ENCODE peak calls at places on chromosomes 16 and 17, in five cellular contexts. I is activated B cell treated with CpG ODN at 0.5 μM for 24 hours, Z is glutamatergic neuron, Q is fibroblast of the aortic adventitia, T is astrocyte of the spinal cord. A is an unnamed sample.

GRCh38 chr16:75351183-75351582 is 82.1 kb downstream of the CFDP1 start:
- DNase-seq in I (no peak), Z (no peak), Q (peak; percentile 73), T (peak; percentile 89), A (no peak)

GRCh38 chr17:81831563-81831956 is 1.5 kb downstream of the MCRIP1 start:
- DNase-seq in I (no peak), Z (no peak), Q (no peak), T (no peak), A (no peak)

GRCh38 chr17:45046536-45047125 is 4.8 kb downstream of the DCAKD start:
- DNase-seq in I (no peak), Z (no peak), Q (no peak), T (no peak), A (no peak)

GRCh38 chr17:2701161-2701995 is 10.2 kb downstream of the CLUH start:
- DNase-seq in I (no peak), Z (peak; percentile 19), Q (no peak), T (no peak), A (no peak)

GRCh38 chr17:32794533-32795246 is 82.2 kb downstream of the MYO1D start:
- DNase-seq in I (no peak), Z (peak; percentile 55), Q (no peak), T (no peak), A (no peak)

GRCh38 chr17:82863941-82864720 is 24.3 kb upstream of the ZNF750 start:
- DNase-seq in I (peak; percentile 61), Z (no peak), Q (peak; percentile 60), T (peak; percentile 88), A (no peak)

GRCh38 chr16:69328854-69329316 is 1.5 kb downstream of the PDF start:
- DNase-seq in I (peak; percentile 12), Z (no peak), Q (no peak), T (peak; percentile 70), A (no peak)

GRCh38 chr16:24685539-24686432 is 43.7 kb upstream of the TNRC6A start:
- DNase-seq in I (no peak), Z (peak; percentile 42), Q (peak; percentile 79), T (peak; percentile 87), A (no peak)

GRCh38 chr17:61402978-61403845 is 3.6 kb downstream of the TBX2 start:
- DNase-seq in I (no peak), Z (no peak), Q (peak; percentile 36), T (no peak), A (no peak)

GRCh38 chr16:13331918-13332317 is 430.5 kb downstream of the SHISA9 start:
- DNase-seq in I (no peak), Z (no peak), Q (no peak), T (no peak), A (no peak)

GRCh38 chr16:52581530-52581929 is 34.6 kb upstream of the TOX3 start:
- DNase-seq in I (no peak), Z (no peak), Q (no peak), T (no peak), A (no peak)

GRCh38 chr17:3004150-3004801 is 59.1 kb downstream of the OR1D5 start:
- DNase-seq in I (peak; percentile 80), Z (peak; percentile 56), Q (peak; percentile 99), T (peak; percentile 94), A (peak; percentile 90)

GRCh38 chr17:64785050-64785449 is 122.9 kb upstream of the SMURF2 start:
- DNase-seq in I (no peak), Z (peak; percentile 66), Q (no peak), T (no peak), A (no peak)

GRCh38 chr17:42288078-42288984 is at the start of gene STAT5A:
- DNase-seq in I (peak; percentile 70), Z (peak; percentile 78), Q (peak; percentile 84), T (peak; percentile 69), A (no peak)

GRCh38 chr17:17445925-17446665 is 30.7 kb upstream of the MED9 start:
- DNase-seq in I (no peak), Z (no peak), Q (peak; percentile 80), T (peak; percentile 93), A (no peak)

GRCh38 chr17:68290955-68291835 is at the start of the genes ARSG and SLC16A6:
- DNase-seq in I (peak; percentile 82), Z (peak; percentile 76), Q (no peak), T (peak; percentile 55), A (peak; percentile 72)

GRCh38 chr16:19118938-19119431 is 5.2 kb downstream of the ITPRIPL2 start:
- DNase-seq in I (no peak), Z (no peak), Q (peak; percentile 94), T (peak; percentile 95), A (no peak)

GRCh38 chr17:12402963-12403622 is 262.6 kb upstream of the MYOCD start:
- DNase-seq in I (no peak), Z (no peak), Q (peak; percentile 56), T (peak; percentile 78), A (no peak)

GRCh38 chr17:45906927-45907622 is 12.7 kb downstream of the MAPT start:
- DNase-seq in I (no peak), Z (no peak), Q (no peak), T (no peak), A (no peak)

GRCh38 chr17:50675627-50676026 is 32.1 kb downstream of the ANKRD40 start:
- DNase-seq in I (no peak), Z (no peak), Q (no peak), T (no peak), A (no peak)

GRCh38 chr16:3878610-3879009 is 1.9 kb downstream of the CREBBP start:
- DNase-seq in I (no peak), Z (no peak), Q (peak; percentile 53), T (peak; percentile 37), A (no peak)

GRCh38 chr17:45896803-45897693 is 2.7 kb downstream of the MAPT start:
- DNase-seq in I (no peak), Z (peak; percentile 60), Q (no peak), T (peak; percentile 0), A (no peak)

GRCh38 chr16:11848842-11849241 is 2.5 kb downstream of the RSL1D1 start:
- DNase-seq in I (no peak), Z (no peak), Q (peak; percentile 58), T (no peak), A (no peak)

GRCh38 chr17:21218101-21218500 is 4.1 kb upstream of the TMEM11 start:
- DNase-seq in I (no peak), Z (no peak), Q (peak; percentile 18), T (no peak), A (no peak)

GRCh38 chr17:50290074-50290702 is 15.9 kb downstream of the TMEM92 start:
- DNase-seq in I (no peak), Z (no peak), Q (peak; percentile 99), T (peak; percentile 98), A (no peak)

GRCh38 chr16:70561623-70562022 is 38.0 kb downstream of the SF3B3 start:
- DNase-seq in I (no peak), Z (no peak), Q (peak; percentile 31), T (no peak), A (no peak)

GRCh38 chr17:51848451-51848850 is 310.1 kb downstream of the CA10 start:
- DNase-seq in I (no peak), Z (no peak), Q (no peak), T (no peak), A (no peak)

GRCh38 chr16:11053916-11054460 is 109.6 kb downstream of the CLEC16A start:
- DNase-seq in I (no peak), Z (peak; percentile 81), Q (no peak), T (no peak), A (no peak)

GRCh38 chr16:50065241-50065623 is 538 bp upstream of the HEATR3 start:
- DNase-seq in I (no peak), Z (no peak), Q (no peak), T (no peak), A (no peak)

GRCh38 chr16:50718061-50718760 is 23.7 kb upstream of the CYLD start:
- DNase-seq in I (no peak), Z (no peak), Q (peak; percentile 64), T (no peak), A (no peak)

DNA sequence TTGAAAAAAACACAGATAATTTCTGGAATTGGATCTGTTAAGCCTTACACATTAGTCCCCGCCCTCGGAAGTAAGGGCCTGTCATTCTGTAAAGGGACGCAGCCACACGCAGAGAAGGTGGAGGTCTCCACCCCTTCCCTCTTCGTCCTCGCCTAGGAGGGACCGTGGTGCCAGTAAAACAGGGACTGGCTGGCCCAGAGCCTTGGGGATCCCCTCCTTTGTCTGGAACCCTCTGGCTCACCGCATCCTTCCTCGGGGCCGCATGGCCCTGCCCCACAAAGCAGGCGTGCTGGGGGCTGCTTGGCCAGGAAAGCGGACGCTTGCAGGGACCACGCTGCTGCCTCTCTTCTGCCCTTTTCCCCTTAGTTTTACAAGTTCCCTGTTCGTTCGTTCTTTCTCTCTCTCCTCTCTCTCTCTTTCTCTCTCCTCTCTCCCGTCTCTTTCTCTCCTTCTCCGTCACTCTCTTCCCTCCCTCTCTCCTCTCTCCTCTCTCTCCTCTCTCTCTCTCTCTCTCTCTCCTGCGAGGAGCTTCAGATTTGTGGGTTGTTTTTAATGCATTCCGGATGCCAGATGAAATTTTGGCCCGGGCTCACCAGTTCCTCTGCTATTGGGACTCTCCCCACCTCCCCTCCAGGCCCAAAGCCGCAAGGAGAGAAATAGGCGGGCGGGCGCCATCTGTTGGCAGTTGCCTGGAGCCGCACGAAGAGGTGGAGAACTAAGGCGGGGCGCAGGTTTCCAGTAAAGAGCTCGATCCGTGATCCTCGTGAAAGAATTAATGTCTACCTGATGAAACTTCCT is 35.1 kb upstream of the CDRT4 start:
- DNase-seq in I (peak; percentile 57), Z (peak; percentile 87), Q (peak; percentile 98), T (peak; percentile 91), A (peak; percentile 39)
- TF ChIP-seq CTCF in I (no peak), Z (peak; percentile 62), Q (peak; percentile 90), T (peak; percentile 95), A (peak; percentile 65)

DNA sequence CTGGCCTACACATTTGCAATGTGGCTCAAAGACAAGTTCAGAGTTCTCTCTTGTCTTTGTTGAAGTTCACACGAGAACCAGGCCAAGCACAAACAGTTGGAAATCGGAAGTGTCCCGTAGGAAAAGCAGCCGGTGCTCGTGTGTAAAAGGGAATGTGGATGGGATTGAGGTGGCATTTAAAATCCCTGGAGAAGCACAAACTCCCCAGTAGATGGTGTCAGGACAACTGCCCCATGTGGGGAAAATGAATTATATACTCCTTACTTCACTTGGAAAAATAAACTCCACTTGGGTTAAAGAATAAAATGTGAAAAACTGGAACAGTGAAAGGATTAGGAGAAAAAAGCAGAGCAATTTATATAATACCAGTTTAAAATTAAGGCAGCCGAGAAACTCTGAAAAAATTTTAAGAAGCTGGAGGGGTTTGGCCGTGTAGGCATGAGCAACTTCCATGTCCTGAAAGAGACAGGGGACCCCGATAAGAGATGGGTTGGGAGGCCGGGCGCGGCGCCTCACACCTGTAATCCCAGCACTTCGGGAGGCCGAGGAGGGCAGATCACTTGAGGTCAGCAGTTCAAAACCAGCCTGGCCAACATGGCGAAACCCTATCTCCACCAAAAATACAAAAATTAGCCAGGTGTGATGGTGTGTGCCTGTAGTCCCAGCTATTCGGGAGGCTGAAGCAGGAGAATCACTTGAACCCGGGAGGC is 28.1 kb downstream of the CBFA2T3 start:
- DNase-seq in I (no peak), Z (no peak), Q (no peak), T (no peak), A (no peak)
- TF ChIP-seq CTCF in I (no peak), Z (no peak), Q (no peak), T (no peak), A (no peak)

DNA sequence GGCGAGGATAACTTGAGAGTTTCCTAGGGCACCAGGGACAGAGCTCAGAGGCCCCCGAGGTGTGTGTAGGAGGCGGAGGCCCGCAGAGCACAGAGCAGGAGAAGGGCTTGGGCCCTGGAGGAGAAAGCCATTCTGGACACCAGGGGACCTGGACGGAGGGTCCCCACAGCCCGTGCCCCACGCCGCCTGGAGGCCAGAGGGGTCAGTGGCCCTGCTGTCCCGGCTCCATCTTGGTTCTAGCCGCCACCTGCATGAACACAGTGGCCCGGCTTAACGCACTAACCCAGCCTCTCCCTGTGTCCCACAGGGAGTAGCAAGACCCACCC is 21.1 kb downstream of the TRARG1 start:
- DNase-seq in I (no peak), Z (no peak), Q (no peak), T (no peak), A (no peak)
- TF ChIP-seq CTCF in I (no peak), Z (no peak), Q (no peak), T (no peak), A (no peak)

GRCh38 chr16:62870554-62870953 is 834.3 kb upstream of the CDH8 start:
- DNase-seq in I (no peak), Z (no peak), Q (no peak), T (no peak), A (no peak)
- TF ChIP-seq CTCF in I (no peak), Z (no peak), Q (no peak), T (no peak), A (no peak)